ENCODE peak calls at places on chromosomes 11 and 22, in five cellular contexts. X, J, S, R and G are unnamed samples.
A peak's percentile ranks its signal among the peaks of the same experiment; 100 is the strongest.

GRCh38 chr11:14541180-14541579 is 21.0 kb upstream of the PSMA1 start:
- DNase-seq in X (no peak), R (no peak), S (no peak), J (no peak), G (no peak)

GRCh38 chr11:115737875-115738274 is 233.7 kb upstream of the CADM1 start:
- DNase-seq in X (no peak), R (no peak), S (no peak), J (no peak), G (peak; percentile 14)

GRCh38 chr11:63552921-63553320 is 10.3 kb downstream of the PLAAT2 start:
- DNase-seq in X (no peak), R (no peak), J (no peak), S (peak; percentile 56), G (no peak)

GRCh38 chr11:130405428-130405827 is 23.0 kb downstream of the ADAMTS8 start:
- DNase-seq in X (no peak), S (no peak), R (no peak), J (no peak), G (no peak)

GRCh38 chr22:47328550-47329243 is 566.2 kb downstream of the TBC1D22A start:
- DNase-seq in R (no peak), S (no peak), J (no peak), X (no peak), G (no peak)

GRCh38 chr22:40890881-40891280 is 29.0 kb upstream of the DNAJB7 start:
- DNase-seq in S (no peak), R (no peak), X (no peak), J (no peak), G (no peak)

GRCh38 chr11:766106-766940 is 11.0 kb downstream of the GATD1 start:
- DNase-seq in J (no peak), R (no peak), S (no peak), X (no peak), G (no peak)

GRCh38 chr22:29642694-29643093 is 39.3 kb downstream of the NF2 start:
- DNase-seq in S (no peak), X (no peak), R (no peak), J (no peak), G (no peak)

GRCh38 chr11:101914349-101914736 is 467 bp upstream of the CEP126 start:
- DNase-seq in R (peak; percentile 14), X (peak; percentile 11), J (no peak), S (no peak), G (peak; percentile 83)

GRCh38 chr11:110479070-110479444 is 49.3 kb downstream of the FDX1 start:
- DNase-seq in J (no peak), X (no peak), S (no peak), R (peak; percentile 83), G (no peak)

GRCh38 chr22:49242480-49242879 is 585.2 kb downstream of the BRD1 start:
- DNase-seq in S (peak; percentile 4), J (no peak), R (no peak), X (no peak), G (no peak)

GRCh38 chr22:40363059-40363458 is 7.3 kb upstream of the SGSM3 start:
- DNase-seq in J (no peak), S (no peak), X (no peak), R (no peak), G (peak; percentile 62)

GRCh38 chr11:1055109-1055703 is 18.7 kb upstream of the MUC6 start:
- DNase-seq in S (no peak), R (no peak), X (no peak), J (no peak), G (no peak)

GRCh38 chr11:27777013-27777412 is 76.8 kb upstream of the BDNF start:
- DNase-seq in R (no peak), X (no peak), J (no peak), S (no peak), G (no peak)

GRCh38 chr11:57972013-57972367 is 51.7 kb upstream of the OR9Q1 start:
- DNase-seq in J (no peak), S (no peak), X (no peak), R (no peak), G (no peak)

GRCh38 chr11:63906585-63906984 is 10.4 kb downstream of the RCOR2 start:
- DNase-seq in J (no peak), X (no peak), S (no peak), R (no peak), G (no peak)

GRCh38 chr22:48051796-48052620 is 1289.6 kb downstream of the TBC1D22A start:
- DNase-seq in S (no peak), X (no peak), J (no peak), R (no peak), G (no peak)

GRCh38 chr11:11411401-11411985 is 58.4 kb upstream of the CSNK2A3 start:
- DNase-seq in R (no peak), J (no peak), X (no peak), S (no peak), G (no peak)

GRCh38 chr22:46072030-46072881 is 78.1 kb upstream of the PPARA start:
- DNase-seq in X (no peak), J (no peak), S (peak; percentile 63), R (peak; percentile 27), G (peak; percentile 67)

GRCh38 chr11:57071829-57072228 is 83.1 kb downstream of the OR5AK2 start:
- DNase-seq in X (no peak), J (no peak), S (no peak), R (no peak), G (peak; percentile 44)

GRCh38 chr11:30510750-30511149 is 75.4 kb downstream of the MPPED2 start:
- DNase-seq in S (no peak), X (no peak), J (no peak), R (no peak), G (no peak)

GRCh38 chr22:44971651-44972362 is 38.0 kb downstream of the PHF21B start:
- DNase-seq in J (no peak), X (no peak), R (peak; percentile 86), S (no peak), G (no peak)

GRCh38 chr11:116731821-116732739 is 40.7 kb downstream of the BUD13 start:
- DNase-seq in S (peak; percentile 71), X (no peak), R (no peak), J (no peak), G (no peak)

GRCh38 chr22:50699754-50700386 is 27.2 kb downstream of the SHANK3 start:
- DNase-seq in R (no peak), S (peak; percentile 58), X (no peak), J (peak; percentile 33), G (no peak)

GRCh38 chr11:73236879-73237278 is 18.8 kb downstream of the P2RY2 start:
- DNase-seq in X (peak; percentile 62), J (no peak), S (peak; percentile 80), R (peak; percentile 63), G (peak; percentile 53)

GRCh38 chr11:130416906-130417305 is 11.5 kb downstream of the ADAMTS8 start:
- DNase-seq in J (no peak), R (no peak), X (no peak), S (no peak), G (no peak)

GRCh38 chr11:109970516-109971183 is 122.5 kb upstream of the ZC3H12C start:
- DNase-seq in R (no peak), X (no peak), J (no peak), S (no peak), G (no peak)

GRCh38 chr11:61650781-61651571 is 29.2 kb upstream of the DAGLA start:
- DNase-seq in X (no peak), S (peak; percentile 90), R (no peak), J (no peak), G (no peak)

GRCh38 chr11:70503201-70503877 is 105.0 kb downstream of the CTTN start:
- DNase-seq in X (no peak), R (no peak), J (no peak), S (no peak), G (no peak)

DNA sequence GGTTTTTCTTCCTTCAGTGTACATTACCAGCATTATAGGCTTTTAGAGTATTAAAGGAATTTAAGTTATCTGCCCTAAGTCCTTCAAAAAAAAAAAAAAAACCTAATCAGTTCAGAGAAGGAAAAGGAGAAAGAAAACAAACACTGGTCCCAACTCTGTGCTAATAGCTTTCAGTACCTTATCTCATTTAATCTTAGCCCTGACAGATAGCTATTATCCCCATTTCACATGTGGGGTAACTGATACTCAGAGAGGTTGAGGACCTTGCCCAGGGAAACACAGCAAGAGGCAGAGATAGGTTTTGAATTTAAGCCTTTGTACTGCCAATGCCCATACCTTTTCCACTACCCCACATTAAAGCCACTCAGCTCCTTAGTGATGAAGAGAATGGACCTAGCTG is 43.4 kb downstream of the FAT3 start:
- DNase-seq in S (no peak), J (no peak), R (no peak), X (no peak), G (no peak)
- H3K14ac ChIP-seq in S (no peak overlapping the region), J (no peak overlapping the region), R (no peak overlapping the region), X (no peak overlapping the region), G (no peak overlapping the region)

GRCh38 chr11:122706261-122706660 is 50.7 kb downstream of the UBASH3B start:
- DNase-seq in S (no peak), R (peak; percentile 64), X (no peak), J (no peak), G (peak; percentile 90)

GRCh38 chr11:122705396-122705795 is 49.9 kb downstream of the UBASH3B start:
- DNase-seq in J (no peak), X (no peak), R (peak; percentile 95), S (no peak), G (no peak)

GRCh38 chr11:122707111-122707510 is 51.6 kb downstream of the UBASH3B start:
- DNase-seq in J (no peak), X (no peak), S (no peak), R (peak; percentile 57), G (no peak)

GRCh38 chr11:122709042-122709760 is 53.7 kb downstream of the UBASH3B start:
- DNase-seq in R (peak; percentile 83), S (no peak), J (no peak), X (no peak), G (peak; percentile 62)

DNA sequence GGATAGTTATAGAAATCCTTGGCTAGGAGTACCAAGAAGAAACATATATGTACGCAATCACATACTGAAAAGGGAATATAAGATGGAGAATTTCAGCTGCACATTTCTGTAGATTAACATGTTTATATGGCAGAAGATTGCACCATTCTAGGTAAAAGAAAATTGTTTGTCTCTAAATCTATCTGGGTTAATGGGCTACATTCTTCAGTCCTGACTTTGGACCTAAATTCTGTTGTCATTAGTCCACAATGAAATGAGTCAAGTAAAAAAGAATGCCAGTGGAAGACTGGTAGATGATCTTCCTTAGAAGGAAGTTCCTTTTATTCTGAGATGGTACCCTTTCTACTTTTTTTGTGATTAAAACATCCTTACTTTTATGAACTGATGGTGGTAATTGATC is 51.2 kb downstream of the UBASH3B start:
- DNase-seq in J (no peak), X (no peak), R (peak; percentile 57), S (no peak), G (peak; percentile 69)
- H4K8ac ChIP-seq in J (no peak overlapping the region), X (no peak overlapping the region), R (no peak overlapping the region), S (no peak overlapping the region), G (no peak overlapping the region)

DNA sequence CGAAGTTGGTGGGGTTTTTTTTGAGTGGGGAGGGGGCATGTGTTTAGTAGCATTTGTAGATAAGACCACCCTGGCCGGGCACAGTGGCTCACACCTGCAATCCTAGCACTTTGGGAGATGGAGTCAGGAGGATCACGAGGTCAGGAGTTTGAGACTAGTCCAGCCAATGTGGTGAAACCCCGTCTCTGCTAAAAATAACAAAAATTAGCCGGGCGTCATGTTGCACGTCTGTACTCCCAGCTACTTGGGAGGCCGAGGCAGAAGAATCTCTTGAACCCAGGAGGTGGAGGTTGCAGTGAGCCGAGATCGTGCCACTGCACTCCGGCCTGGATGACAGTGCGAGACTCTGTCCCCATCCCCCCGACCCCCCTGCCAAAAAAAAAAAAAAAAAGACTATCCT is 34.6 kb downstream of the CECR2 start:
- DNase-seq in R (no peak), J (no peak), S (no peak), X (no peak), G (no peak)
- H2BK12ac ChIP-seq in R (no peak overlapping the region), J (no peak overlapping the region), S (no peak overlapping the region), X (no peak overlapping the region), G (no peak overlapping the region)

GRCh38 chr11:118608268-118609214 is 1.1 kb downstream of the PHLDB1 start:
- DNase-seq in R (peak; percentile 57), J (no peak), X (no peak), S (no peak), G (peak; percentile 94)
- H3K14ac ChIP-seq in R (peak overlapping the region; percentile 41), J (no peak overlapping the region), X (peak overlapping the region; percentile 92), S (no peak overlapping the region), G (peak overlapping the region; percentile 100)